ENCODE peak calls at places on chromosomes 16 and 17, in five cellular contexts. D, E, M, F and B are unnamed samples.

GRCh38 chr16:81266680-81267095 is 28.2 kb downstream of the BCO1 start:
- DNase-seq in D (peak), E (no peak), M (no peak), F (no peak), B (no peak)

GRCh38 chr17:60600490-60601431 is 768 bp downstream of the PPM1D start:
- DNase-seq in D (peak), E (no peak), M (peak), F (peak), B (peak)

GRCh38 chr17:66508896-66509843 is 206.8 kb downstream of the PRKCA start:
- DNase-seq in D (peak), E (no peak), M (peak), F (no peak), B (peak)

GRCh38 chr16:19559242-19559910 is 3.9 kb downstream of the VPS35L start:
- DNase-seq in D (peak), E (no peak), M (peak), F (peak), B (no peak)

GRCh38 chr17:81537343-81537855 is 9.2 kb downstream of the FSCN2 start:
- DNase-seq in D (no peak), E (no peak), M (peak), F (peak), B (no peak)

GRCh38 chr16:9437115-9437514 is 345.7 kb downstream of the HAPSTR1 start:
- DNase-seq in D (no peak), E (no peak), M (peak), F (peak), B (no peak)

GRCh38 chr16:66188786-66189725 is 177.4 kb upstream of the CDH5 start:
- DNase-seq in D (no peak), E (no peak), M (no peak), F (no peak), B (no peak)

GRCh38 chr16:81650982-81651562 is 128.0 kb upstream of the PLCG2 start:
- DNase-seq in D (no peak), E (no peak), M (no peak), F (no peak), B (peak)

GRCh38 chr17:74417178-74418045 is 14.5 kb upstream of the GPRC5C start:
- DNase-seq in D (peak), E (no peak), M (peak), F (no peak), B (no peak)

GRCh38 chr16:57474671-57475661 is 11.3 kb downstream of the DOK4 start:
- DNase-seq in D (no peak), E (no peak), M (no peak), F (no peak), B (no peak)

GRCh38 chr17:72725432-72726068 is 366.9 kb downstream of the SLC39A11 start:
- DNase-seq in D (peak), E (no peak), M (peak), F (peak), B (peak)

GRCh38 chr17:48819466-48819865 is 2.4 kb upstream of the TTLL6 start:
- DNase-seq in D (no peak), E (no peak), M (no peak), F (no peak), B (no peak)

GRCh38 chr17:12047977-12048376 is 27.3 kb downstream of the MAP2K4 start:
- DNase-seq in D (peak), E (no peak), M (peak), F (no peak), B (no peak)

GRCh38 chr16:69469807-69470561 is 45.6 kb downstream of the CYB5B start:
- DNase-seq in D (no peak), E (no peak), M (no peak), F (no peak), B (no peak)

GRCh38 chr17:64775701-64776570 is 113.8 kb upstream of the SMURF2 start:
- DNase-seq in D (no peak), E (no peak), M (no peak), F (no peak), B (no peak)

GRCh38 chr17:50871898-50872297 is 5.7 kb upstream of the TOB1 start:
- DNase-seq in D (no peak), E (no peak), M (no peak), F (peak), B (no peak)

GRCh38 chr16:88506723-88507122 is 53.6 kb downstream of the ZFPM1 start:
- DNase-seq in D (no peak), E (no peak), M (no peak), F (no peak), B (no peak)

GRCh38 chr17:5695480-5695879 is 111.2 kb upstream of the NLRP1 start:
- DNase-seq in D (no peak), E (no peak), M (no peak), F (no peak), B (no peak)

GRCh38 chr16:11955713-11956123 is 9.3 kb upstream of the TNFRSF17 start:
- DNase-seq in D (peak), E (peak), M (peak), F (no peak), B (no peak)

GRCh38 chr17:60065867-60066266 is 12.9 kb downstream of the HEATR6 start:
- DNase-seq in D (peak), E (no peak), M (no peak), F (no peak), B (no peak)

GRCh38 chr17:17353625-17354484 is 50.7 kb downstream of the NT5M start:
- DNase-seq in D (no peak), E (no peak), M (no peak), F (no peak), B (no peak)

GRCh38 chr17:35575759-35576158 is 2.6 kb downstream of the PEX12 start:
- DNase-seq in D (no peak), E (no peak), M (no peak), F (no peak), B (no peak)
- H3K4me3 ChIP-seq in D (no peak), E (no peak), M (no peak), F (no peak), B (no peak)

GRCh38 chr16:46689492-46690280 is at the start of gene ORC6:
- DNase-seq in D (peak), E (no peak), M (peak), F (peak), B (peak)

GRCh38 chr16:46693598-46693997 is 4.1 kb downstream of the ORC6 start:
- DNase-seq in D (no peak), E (no peak), M (no peak), F (no peak), B (no peak)

GRCh38 chr16:46688657-46689491 is at the start of gene VPS35:
- DNase-seq in D (peak), E (peak), M (peak), F (peak), B (peak)

GRCh38 chr16:46690281-46691178 is 1.1 kb downstream of the ORC6 start:
- DNase-seq in D (peak), E (no peak), M (no peak), F (no peak), B (no peak)

GRCh38 chr16:46691720-46692119 is 2.3 kb downstream of the ORC6 start:
- DNase-seq in D (peak), E (no peak), M (no peak), F (no peak), B (no peak)
- H3K4me3 ChIP-seq in D (no peak), E (no peak), M (peak), F (peak), B (no peak)

DNA sequence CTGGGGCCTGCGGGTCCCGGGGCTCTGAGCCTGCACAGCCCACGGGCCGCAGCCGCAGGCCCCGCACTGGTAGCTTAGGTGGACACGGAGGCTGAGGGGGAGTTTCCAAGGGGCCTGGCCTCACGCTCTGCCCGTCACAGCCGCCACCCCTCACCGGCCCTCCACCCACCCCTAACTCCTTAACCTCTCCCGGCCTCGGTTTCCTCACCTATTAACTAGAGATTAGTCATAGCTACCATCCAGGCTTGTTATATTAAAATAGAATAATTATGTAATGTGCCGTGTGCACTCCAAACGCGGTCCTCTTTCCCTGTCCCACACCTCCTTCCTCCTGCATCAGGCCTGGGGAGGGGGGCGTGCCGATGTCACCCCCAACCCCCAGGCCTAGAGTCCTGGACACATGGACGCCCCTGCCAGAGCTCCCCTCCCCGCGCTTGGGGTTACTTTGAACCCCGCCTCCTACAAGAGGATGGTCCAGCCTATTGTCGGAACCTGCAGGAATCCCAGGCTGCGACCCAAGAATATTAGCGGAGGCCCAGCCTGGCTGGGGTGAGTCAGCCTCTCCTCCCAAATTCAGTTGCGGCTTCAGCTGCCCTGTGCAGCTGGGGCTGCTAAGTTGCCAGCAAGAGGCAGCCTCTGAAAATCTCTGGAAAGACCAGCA is 17.3 kb downstream of the SOCS3 start:
- DNase-seq in D (peak), E (peak), M (peak), F (peak), B (no peak)
- H3K4me3 ChIP-seq in D (no peak), E (peak), M (peak), F (peak), B (no peak)

GRCh38 chr17:2402517-2402916 is 1.7 kb upstream of the MNT start:
- DNase-seq in D (no peak), E (no peak), M (no peak), F (no peak), B (no peak)
- H3K4me3 ChIP-seq in D (peak), E (peak), M (peak), F (peak), B (no peak)